ENCODE peak calls at places on chromosome 16, in six cellular contexts. H, Y, U, I, F and Q are unnamed samples.

GRCh38 chr16:72312862-72313261 is 140.9 kb upstream of the PMFBP1 start:
- DNase-seq in H (no peak), Y (peak), U (no peak), I (no peak), F (no peak), Q (no peak)

GRCh38 chr16:47970291-47970931 is 185.4 kb downstream of the ABCC12 start:
- DNase-seq in H (no peak), Y (peak), U (no peak), I (no peak), F (no peak), Q (peak)

GRCh38 chr16:17463335-17463734 is 7.4 kb downstream of the XYLT1 start:
- DNase-seq in H (no peak), Y (no peak), U (no peak), I (no peak), F (no peak), Q (no peak)

GRCh38 chr16:74035816-74036215 is 260.8 kb upstream of the PSMD7 start:
- DNase-seq in H (peak), Y (peak), U (no peak), I (no peak), F (no peak), Q (no peak)

GRCh38 chr16:88830250-88830649 is 18.5 kb upstream of the APRT start:
- DNase-seq in H (no peak), Y (peak), U (no peak), I (no peak), F (no peak), Q (no peak)

GRCh38 chr16:14061732-14062259 is 9.3 kb upstream of the MRTFB start:
- DNase-seq in H (no peak), Y (no peak), U (no peak), I (no peak), F (no peak), Q (no peak)

GRCh38 chr16:4891097-4891885 is 44.0 kb downstream of the UBN1 start:
- DNase-seq in H (no peak), Y (no peak), U (no peak), I (no peak), F (no peak), Q (no peak)

GRCh38 chr16:27272076-27272475 is 3.5 kb upstream of the NSMCE1 start:
- DNase-seq in H (no peak), Y (no peak), U (no peak), I (no peak), F (no peak), Q (no peak)

GRCh38 chr16:75780669-75781068 is 54.4 kb upstream of the CPHXL start:
- DNase-seq in H (no peak), Y (no peak), U (no peak), I (no peak), F (no peak), Q (no peak)

GRCh38 chr16:23975293-23975692 is 139.5 kb downstream of the PRKCB start:
- DNase-seq in H (no peak), Y (no peak), U (no peak), I (no peak), F (no peak), Q (no peak)

GRCh38 chr16:7025616-7026190 is 306.9 kb upstream of the RBFOX1 start:
- DNase-seq in H (no peak), Y (no peak), U (no peak), I (peak), F (peak), Q (no peak)

GRCh38 chr16:85158702-85159225 is 46.5 kb upstream of the CIBAR2 start:
- DNase-seq in H (no peak), Y (no peak), U (no peak), I (no peak), F (no peak), Q (no peak)

GRCh38 chr16:20904507-20905079 is 4.0 kb downstream of the LYRM1 start:
- DNase-seq in H (peak), Y (peak), U (no peak), I (peak), F (no peak), Q (peak)

GRCh38 chr16:55668337-55669281 is 12.8 kb downstream of the SLC6A2 start:
- DNase-seq in H (no peak), Y (peak), U (no peak), I (no peak), F (no peak), Q (no peak)

GRCh38 chr16:66717112-66717675 is 20.7 kb upstream of the CMTM4 start:
- DNase-seq in H (no peak), Y (peak), U (no peak), I (no peak), F (peak), Q (peak)
- TF ChIP-seq CTCF in H (peak), Y (peak), U (no peak), I (peak), F (no peak), Q (peak)

GRCh38 chr16:28495098-28495793 is 803 bp downstream of the APOBR start:
- DNase-seq in H (no peak), Y (no peak), U (no peak), I (no peak), F (peak), Q (no peak)
- H3K4me3 ChIP-seq in H (no peak), Y (no peak), U (peak), I (peak), F (peak), Q (no peak)

GRCh38 chr16:81060576-81061306 is 16.3 kb downstream of the C16orf46 start:
- DNase-seq in H (no peak), Y (no peak), U (no peak), I (no peak), F (no peak), Q (no peak)

GRCh38 chr16:81066700-81067099 is 10.3 kb downstream of the C16orf46 start:
- DNase-seq in H (no peak), Y (no peak), U (no peak), I (no peak), F (no peak), Q (no peak)

GRCh38 chr16:81061307-81061640 is 15.8 kb downstream of the C16orf46 start:
- DNase-seq in H (no peak), Y (no peak), U (no peak), I (no peak), F (no peak), Q (no peak)

GRCh38 chr16:81067166-81067565 is 9.9 kb downstream of the C16orf46 start:
- DNase-seq in H (no peak), Y (no peak), U (no peak), I (no peak), F (no peak), Q (no peak)

DNA sequence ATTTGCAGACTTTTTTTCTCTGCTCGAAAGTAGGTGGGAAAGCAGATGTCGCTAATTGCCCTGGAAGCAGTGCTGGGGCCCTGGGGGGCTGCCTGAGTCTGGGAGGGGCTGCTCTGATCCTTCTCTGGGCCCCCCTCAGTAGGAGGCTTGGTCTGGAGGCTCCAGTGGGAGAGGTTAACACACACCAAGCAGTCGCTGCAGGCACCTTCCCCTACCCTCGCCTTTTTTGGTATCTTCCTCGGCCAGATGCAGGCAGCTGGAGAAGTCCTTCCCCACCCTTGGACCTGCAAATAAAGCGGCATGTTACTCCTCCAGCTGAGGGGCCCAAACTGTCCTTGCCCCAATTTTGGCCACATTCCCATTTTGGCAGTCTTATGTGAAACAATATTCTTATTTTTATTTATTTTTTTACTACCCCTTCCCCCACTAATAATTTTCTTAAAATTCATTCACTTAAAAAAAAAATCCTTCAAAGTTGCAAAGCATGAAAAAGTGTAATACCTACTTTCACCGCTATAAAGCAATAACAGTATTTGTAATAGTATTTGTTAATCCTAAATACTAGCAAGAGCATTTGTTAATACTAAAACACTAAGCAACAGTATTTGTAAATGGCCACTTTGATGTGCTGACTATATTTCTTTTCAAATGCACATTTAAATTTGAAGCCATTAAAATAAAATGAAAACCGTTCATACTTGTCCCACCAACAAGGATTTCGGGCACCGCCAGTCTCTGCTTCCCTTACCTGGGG is 15.0 kb downstream of the C16orf46 start:
- DNase-seq in H (no peak), Y (no peak), U (no peak), I (no peak), F (no peak), Q (no peak)
- TF ChIP-seq CTCF in H (no peak), Y (peak), U (no peak), I (no peak), F (no peak), Q (no peak)

GRCh38 chr16:25063865-25064264 is 47.7 kb upstream of the LCMT1 start:
- DNase-seq in H (no peak), Y (peak), U (no peak), I (no peak), F (no peak), Q (no peak)

GRCh38 chr16:25064967-25065366 is 46.6 kb upstream of the LCMT1 start:
- DNase-seq in H (no peak), Y (no peak), U (no peak), I (no peak), F (no peak), Q (no peak)

GRCh38 chr16:25065899-25066298 is 45.6 kb upstream of the LCMT1 start:
- DNase-seq in H (no peak), Y (no peak), U (no peak), I (no peak), F (peak), Q (no peak)

GRCh38 chr16:25066747-25067631 is 44.6 kb upstream of the LCMT1 start:
- DNase-seq in H (no peak), Y (peak), U (peak), I (peak), F (peak), Q (peak)

DNA sequence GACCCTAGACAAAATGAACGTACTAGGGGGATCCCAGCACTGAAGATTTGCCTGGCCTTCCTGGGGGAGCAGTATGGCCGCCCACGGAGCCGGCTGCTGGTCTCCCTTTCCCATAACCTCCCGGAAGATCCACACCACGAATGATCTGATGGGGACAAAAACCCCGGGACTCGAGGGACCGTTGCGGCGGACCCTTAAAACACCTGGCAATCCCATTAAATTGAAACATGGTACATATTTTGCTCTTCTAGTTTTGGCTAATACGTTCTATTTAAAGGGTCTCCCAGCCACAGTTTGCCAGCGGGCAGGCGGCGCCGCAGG is 45.2 kb upstream of the LCMT1 start:
- DNase-seq in H (no peak), Y (no peak), U (no peak), I (no peak), F (no peak), Q (no peak)
- H3K4me3 ChIP-seq in H (no peak), Y (peak), U (peak), I (peak), F (no peak), Q (peak)

DNA sequence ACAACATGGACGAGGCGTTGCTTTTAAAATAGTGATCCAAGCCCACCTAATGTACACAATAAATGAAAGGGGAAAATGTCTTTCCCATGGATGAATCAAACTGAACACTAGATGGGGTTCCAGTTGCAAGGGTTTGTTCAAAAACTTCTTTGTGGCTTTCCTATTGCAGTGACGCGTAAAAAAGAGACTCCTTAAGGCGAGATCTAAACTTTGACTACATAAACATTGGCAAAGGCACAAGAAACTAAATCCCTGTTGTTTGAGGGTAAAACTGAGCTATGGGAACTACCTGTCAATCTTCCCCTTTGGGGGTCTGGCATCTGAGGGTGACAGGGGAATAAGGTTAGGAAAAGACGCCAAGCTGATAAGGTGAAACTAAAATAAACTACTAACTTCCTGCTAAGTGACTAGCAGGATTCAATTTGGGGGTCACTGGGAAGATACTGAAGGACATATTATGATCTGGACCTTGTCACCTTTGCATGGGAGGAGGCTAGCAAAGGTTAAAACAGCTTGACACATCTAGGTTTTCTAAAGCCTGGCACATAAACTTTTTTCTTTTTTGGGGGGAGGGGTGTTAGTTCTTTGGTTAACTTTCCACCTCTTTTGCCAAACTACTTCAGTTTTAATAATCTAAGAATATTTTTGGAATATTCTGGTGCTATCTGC is 4.7 kb downstream of the SALL1 start:
- DNase-seq in H (no peak), Y (peak), U (no peak), I (no peak), F (no peak), Q (peak)
- TF ChIP-seq CTCF in H (no peak), Y (peak), U (no peak), I (no peak), F (no peak), Q (peak)

DNA sequence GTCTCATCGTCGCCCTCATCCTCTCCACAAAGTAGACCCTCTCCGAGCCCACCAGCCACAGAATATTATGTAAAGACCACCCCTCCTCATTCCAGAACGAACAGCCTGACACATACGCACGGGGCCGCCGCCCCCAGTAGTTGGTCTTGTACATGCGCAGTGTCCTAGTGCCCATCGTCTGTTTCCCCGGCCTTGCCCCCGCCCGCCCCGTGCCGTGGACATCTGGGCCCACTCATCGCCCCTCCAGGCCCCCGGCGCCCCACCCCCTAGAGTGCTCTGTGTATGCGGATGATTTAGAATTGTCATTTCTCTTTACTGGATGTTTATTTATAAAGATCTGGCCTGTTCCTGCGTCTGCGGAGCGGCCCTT is 475 bp upstream of the AMDHD2 start:
- DNase-seq in H (no peak), Y (no peak), U (no peak), I (no peak), F (no peak), Q (no peak)
- H3K4me3 ChIP-seq in H (no peak), Y (peak), U (no peak), I (peak), F (no peak), Q (peak)

DNA sequence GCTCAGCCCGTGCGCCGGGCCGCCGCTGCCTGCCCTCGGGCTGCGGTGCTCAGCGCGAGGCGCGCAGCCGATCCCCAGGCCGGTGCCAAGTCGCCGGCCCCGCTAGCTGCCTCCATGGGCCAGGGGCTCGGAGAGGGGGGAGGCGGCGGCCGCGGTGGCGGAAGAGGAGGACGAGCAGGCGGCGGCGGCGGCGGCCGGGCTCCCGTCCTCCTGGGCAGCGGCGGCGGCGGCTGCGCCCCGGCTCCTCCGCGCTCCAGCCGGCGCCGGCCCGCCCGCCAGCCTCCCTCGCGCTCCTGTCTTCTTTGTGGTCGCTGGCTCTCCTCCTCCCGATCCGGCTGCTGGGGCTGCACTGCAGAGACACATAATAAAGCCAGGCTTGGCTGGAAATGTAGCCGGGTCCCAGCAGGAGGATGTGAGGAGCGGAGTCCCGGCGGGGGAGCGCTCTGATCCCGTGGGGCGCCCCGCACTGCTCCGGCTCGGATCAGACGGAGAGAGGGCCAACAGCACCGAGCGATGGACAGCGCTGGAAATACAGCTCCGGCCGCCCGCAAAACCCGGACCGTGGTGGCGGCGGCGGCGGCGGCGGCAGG is 924 bp upstream of the ZNF423 start:
- DNase-seq in H (peak), Y (peak), U (no peak), I (peak), F (peak), Q (peak)
- TF ChIP-seq CTCF in H (no peak), Y (peak), U (no peak), I (peak), F (no peak), Q (peak)

GRCh38 chr16:87314990-87315420 is 2.2 kb downstream of the C16orf95 start:
- DNase-seq in H (no peak), Y (no peak), U (no peak), I (no peak), F (no peak), Q (no peak)
- H3K4me3 ChIP-seq in H (no peak), Y (no peak), U (no peak), I (no peak), F (no peak), Q (no peak)

GRCh38 chr16:69799601-69800000 is 37.5 kb downstream of the WWP2 start:
- DNase-seq in H (no peak), Y (no peak), U (no peak), I (no peak), F (no peak), Q (no peak)

GRCh38 chr16:69793521-69793920 is 31.4 kb downstream of the WWP2 start:
- DNase-seq in H (no peak), Y (no peak), U (no peak), I (no peak), F (no peak), Q (no peak)

GRCh38 chr16:69798466-69798865 is 36.3 kb downstream of the WWP2 start:
- DNase-seq in H (no peak), Y (peak), U (no peak), I (no peak), F (no peak), Q (no peak)

GRCh38 chr16:69796285-69797118 is 34.4 kb downstream of the WWP2 start:
- DNase-seq in H (peak), Y (peak), U (no peak), I (peak), F (peak), Q (peak)
- TF ChIP-seq CTCF in H (peak), Y (peak), U (peak), I (peak), F (peak), Q (peak)

GRCh38 chr16:53090591-53091507 is 36.1 kb downstream of the CHD9 start:
- DNase-seq in H (no peak), Y (peak), U (no peak), I (peak), F (peak), Q (peak)
- H3K4me3 ChIP-seq in H (no peak), Y (peak), U (no peak), I (no peak), F (no peak), Q (peak)